ENCODE peak calls at places on chromosomes 3 and 15, in six cellular contexts. M is GM23338, D is spleen, U is heart left ventricle, S is cardiac fibroblast, J is psoas muscle. V is an unnamed sample.

GRCh38 chr3:48587686-48588085 is 7.4 kb downstream of the COL7A1 start:
- DNase-seq in S (no peak), D (no peak), U (no peak), M (no peak), J (no peak), V (no peak)

GRCh38 chr3:171824076-171824475 is 13.8 kb upstream of the PLD1 start:
- DNase-seq in S (no peak), J (no peak), M (no peak), D (no peak), U (peak; percentile 42), V (no peak)

GRCh38 chr3:172074578-172074977 is 35.2 kb downstream of the FNDC3B start:
- DNase-seq in J (peak; percentile 28), M (no peak), U (peak; percentile 35), S (no peak), D (no peak), V (no peak)

GRCh38 chr3:190646996-190647395 is 133.1 kb downstream of the IL1RAP start:
- DNase-seq in S (no peak), D (no peak), U (no peak), J (no peak), M (no peak), V (no peak)

GRCh38 chr3:45034612-45035252 is 8.6 kb downstream of the CLEC3B start:
- DNase-seq in U (peak; percentile 82), J (peak; percentile 77), S (no peak), M (no peak), D (peak; percentile 88), V (no peak)

GRCh38 chr3:136787226-136787793 is 31.6 kb upstream of the SLC35G2 start:
- DNase-seq in M (no peak), J (no peak), U (peak; percentile 41), D (no peak), S (peak; percentile 33), V (no peak)

GRCh38 chr3:99172736-99173657 is 271.5 kb upstream of the DCBLD2 start:
- DNase-seq in J (no peak), M (peak; percentile 84), D (no peak), S (peak; percentile 91), U (peak; percentile 36), V (peak; percentile 71)

GRCh38 chr3:126085841-126086240 is 1.9 kb upstream of the SLC41A3 start:
- DNase-seq in S (no peak), J (no peak), D (no peak), M (no peak), U (no peak), V (no peak)

GRCh38 chr15:23628612-23629233 is 18.9 kb downstream of the MAGEL2 start:
- DNase-seq in M (peak; percentile 13), J (no peak), U (no peak), S (no peak), D (no peak), V (no peak)

GRCh38 chr3:123324880-123325765 is 123.4 kb downstream of the SEC22A start:
- DNase-seq in U (peak; percentile 76), D (peak; percentile 64), M (no peak), S (no peak), J (no peak), V (no peak)

GRCh38 chr3:187447737-187448136 is 79.6 kb downstream of the RTP4 start:
- DNase-seq in M (no peak), J (no peak), U (no peak), D (no peak), S (no peak), V (no peak)

GRCh38 chr3:146136647-146137046 is 24.3 kb downstream of the PLOD2 start:
- DNase-seq in D (no peak), M (no peak), S (no peak), J (no peak), U (no peak), V (no peak)

GRCh38 chr15:81224232-81224631 is 27.6 kb downstream of the IL16 start:
- DNase-seq in D (no peak), S (no peak), M (no peak), U (peak; percentile 50), J (peak; percentile 51), V (no peak)

GRCh38 chr3:48881652-48882114 is 17.0 kb downstream of the SLC25A20 start:
- DNase-seq in D (no peak), S (no peak), J (no peak), M (no peak), U (peak; percentile 35), V (no peak)

GRCh38 chr3:23552506-23552905 is 253.2 kb upstream of the UBE2E1 start:
- DNase-seq in M (no peak), J (no peak), U (no peak), S (no peak), D (no peak), V (no peak)

DNA sequence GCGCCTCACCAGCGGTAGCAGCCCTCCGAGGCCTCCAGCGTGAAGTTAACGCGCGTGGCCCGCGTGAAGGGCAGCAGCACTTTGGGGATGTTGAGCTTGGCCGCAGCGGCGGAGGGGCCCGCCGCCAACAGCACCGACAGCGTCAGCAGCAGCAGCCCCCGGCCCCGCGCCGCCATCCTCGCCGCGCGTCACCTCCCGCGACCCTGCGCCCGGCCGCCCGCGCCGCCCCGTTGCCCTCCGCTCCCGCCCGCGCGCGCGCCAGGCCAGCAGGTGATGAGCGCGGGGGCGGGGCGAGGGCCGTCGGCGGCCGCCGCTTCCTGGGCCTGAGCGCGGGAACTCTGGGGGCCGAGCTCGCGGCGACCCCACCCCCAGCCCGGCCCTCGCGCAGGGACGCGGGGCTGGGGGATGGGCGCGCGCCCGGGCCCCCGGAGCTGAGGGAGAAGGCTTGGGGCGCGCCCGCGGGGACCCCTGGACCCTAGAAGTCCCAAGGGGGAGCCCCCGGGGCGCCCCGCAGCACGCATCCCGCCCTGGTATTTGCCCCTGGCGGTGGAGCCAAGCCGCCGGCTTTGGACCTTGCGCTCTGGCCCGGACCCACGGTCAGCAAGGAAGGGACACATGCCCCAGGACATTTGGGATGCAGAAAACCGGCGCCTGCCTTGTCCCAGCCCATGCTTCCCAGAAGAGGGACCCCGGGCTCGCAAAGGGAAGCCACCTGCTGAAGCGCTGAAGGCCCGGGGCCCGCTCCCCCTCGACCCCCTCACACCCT is at the start of gene NUP210:
- DNase-seq in U (peak; percentile 35), J (peak; percentile 37), S (no peak), M (peak; percentile 86), D (peak; percentile 92), V (no peak)
- TF ChIP-seq CTCF in U (no peak), J (no peak), S (no peak), M (no peak), D (no peak), V (no peak)

GRCh38 chr3:189365609-189366564 is 194.1 kb downstream of the TPRG1 start:
- DNase-seq in U (no peak), M (no peak), J (no peak), S (peak; percentile 12), D (no peak), V (no peak)
- TF ChIP-seq CTCF in U (peak; percentile 23), M (no peak), J (peak; percentile 16), S (no peak), D (no peak), V (no peak)

GRCh38 chr3:117170112-117170511 is 460.5 kb downstream of the TUSC7 start:
- DNase-seq in M (no peak), U (no peak), J (no peak), S (no peak), D (no peak), V (no peak)

GRCh38 chr3:117168896-117169295 is 459.3 kb downstream of the TUSC7 start:
- DNase-seq in J (no peak), U (no peak), D (no peak), M (no peak), S (no peak), V (no peak)

GRCh38 chr3:117165611-117166051 is 456.1 kb downstream of the TUSC7 start:
- DNase-seq in D (no peak), U (no peak), S (no peak), J (no peak), M (peak; percentile 32), V (peak; percentile 51)

DNA sequence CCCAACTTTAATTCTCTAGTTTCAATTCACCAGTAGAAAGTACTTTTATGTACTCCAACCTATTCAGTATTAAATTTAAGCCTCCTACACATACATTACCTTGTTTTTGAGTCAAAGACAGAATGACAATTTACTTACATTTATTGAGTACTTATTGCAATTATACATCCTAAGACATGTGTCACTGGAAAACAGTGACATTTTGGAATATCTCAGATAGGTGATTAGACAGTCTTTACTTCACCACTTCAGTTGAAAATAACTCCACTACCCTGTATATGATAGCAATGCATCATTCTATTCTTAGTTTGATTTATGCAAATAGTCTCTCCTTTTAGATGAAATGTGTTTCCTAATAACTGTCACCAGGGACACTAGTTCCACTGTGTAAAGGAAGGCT is 461.5 kb downstream of the TUSC7 start:
- DNase-seq in S (no peak), D (no peak), M (no peak), U (no peak), J (no peak), V (no peak)
- TF ChIP-seq CTCF in S (no peak), D (no peak), M (no peak), U (no peak), J (no peak), V (no peak)

GRCh38 chr15:48177383-48177874 is 666 bp downstream of the MYEF2 start:
- DNase-seq in M (peak; percentile 51), D (no peak), U (no peak), J (no peak), S (peak; percentile 59), V (peak; percentile 39)

GRCh38 chr15:48178612-48178931 is 477 bp upstream of the MYEF2 start:
- DNase-seq in S (no peak), M (no peak), J (no peak), U (no peak), D (no peak), V (no peak)

GRCh38 chr15:48176097-48176496 is 2.0 kb downstream of the MYEF2 start:
- DNase-seq in J (no peak), U (no peak), D (no peak), M (no peak), S (no peak), V (no peak)

GRCh38 chr15:48176957-48177356 is 1.1 kb downstream of the MYEF2 start:
- DNase-seq in U (no peak), J (no peak), D (no peak), M (no peak), S (no peak), V (no peak)

DNA sequence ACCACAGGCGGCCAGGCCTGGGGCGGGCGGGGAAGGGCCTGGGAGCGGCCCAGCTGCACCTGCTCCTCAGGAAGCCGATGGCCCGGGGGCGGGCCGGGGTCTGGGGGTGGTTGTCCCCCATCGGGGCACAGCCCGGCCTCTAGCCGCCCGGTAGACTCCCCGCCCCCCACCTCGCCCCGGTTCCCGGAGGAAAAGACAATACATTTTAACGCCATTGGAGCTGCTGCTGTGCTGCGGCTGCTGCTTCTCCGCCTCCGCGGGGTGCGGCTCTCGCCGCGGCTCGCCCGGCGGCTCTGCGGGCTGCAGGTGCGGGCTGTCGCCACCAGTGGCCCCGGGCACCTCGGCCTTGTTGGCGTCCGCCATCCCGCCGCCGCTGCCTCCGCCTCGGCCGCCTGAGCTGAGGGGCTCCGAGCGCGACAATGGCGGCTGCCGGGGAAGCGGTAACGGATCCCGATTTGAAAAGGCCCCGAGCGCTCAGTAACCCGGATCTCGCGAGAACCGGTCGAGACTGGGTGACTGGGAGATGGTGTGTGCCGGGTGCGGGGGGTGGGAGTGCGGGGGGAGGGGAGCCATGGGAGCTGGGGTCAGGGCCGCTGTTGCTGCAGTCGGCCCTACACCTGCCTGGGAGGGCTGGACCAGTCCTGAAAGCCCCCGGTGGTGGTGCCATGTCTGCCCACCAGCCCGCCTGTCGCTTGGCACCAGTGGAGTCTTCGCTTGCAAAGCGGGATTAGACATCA is at the start of gene MYEF2:
- DNase-seq in M (peak; percentile 95), D (peak; percentile 88), S (peak; percentile 51), U (peak; percentile 76), J (peak; percentile 55), V (peak; percentile 51)
- TF ChIP-seq CTCF in M (no peak), D (no peak), S (no peak), U (no peak), J (no peak), V (peak; percentile 25)